ENCODE peak calls at places on chromosome 22, in seven cellular contexts. U, V, L, B, T, K and R are unnamed samples.

GRCh38 chr22:41925783-41926460 is 684 bp downstream of the TNFRSF13C start:
- DNase-seq in K (peak), U (peak), L (peak), V (peak), B (peak), T (no peak), R (peak)

GRCh38 chr22:35517769-35518530 is 22.7 kb upstream of the RASD2 start:
- DNase-seq in U (no peak), V (no peak), L (no peak), B (no peak), T (no peak), K (no peak), R (peak)

GRCh38 chr22:22576244-22576988 is 17.4 kb upstream of the PRAME start:
- DNase-seq in U (peak), V (peak), L (peak), T (peak), K (peak), B (peak), R (peak)

GRCh38 chr22:31439805-31440204 is 40.4 kb downstream of the DRG1 start:
- DNase-seq in U (no peak), B (no peak), L (no peak), V (no peak), T (no peak), K (no peak), R (no peak)

GRCh38 chr22:24744638-24745037 is 29.9 kb downstream of the PIWIL3 start:
- DNase-seq in U (no peak), L (no peak), B (no peak), K (no peak), T (no peak), V (no peak), R (no peak)

GRCh38 chr22:25492162-25492561 is 72.3 kb upstream of the GRK3 start:
- DNase-seq in L (no peak), B (no peak), T (no peak), K (no peak), V (no peak), U (no peak), R (no peak)

GRCh38 chr22:40991298-40991697 is 40.1 kb downstream of the RBX1 start:
- DNase-seq in K (no peak), L (no peak), B (no peak), U (no peak), T (no peak), V (no peak), R (no peak)

GRCh38 chr22:33652596-33652995 is 267.7 kb downstream of the LARGE1 start:
- DNase-seq in V (no peak), B (peak), L (no peak), K (peak), T (no peak), U (peak), R (peak)

GRCh38 chr22:43013355-43014061 is 1.4 kb downstream of the PACSIN2 start:
- DNase-seq in V (no peak), T (no peak), U (no peak), B (peak), K (peak), L (no peak), R (no peak)

GRCh38 chr22:35575116-35575748 is 34.6 kb downstream of the RASD2 start:
- DNase-seq in T (no peak), L (no peak), K (no peak), B (no peak), U (no peak), V (no peak), R (no peak)

GRCh38 chr22:29480512-29481264 is 670 bp downstream of the NEFH start:
- DNase-seq in T (no peak), U (peak), V (peak), K (no peak), B (peak), L (peak), R (peak)

GRCh38 chr22:38051900-38052862 is 5.0 kb upstream of the PICK1 start:
- DNase-seq in T (peak), K (peak), L (peak), V (peak), B (peak), U (peak), R (peak)

GRCh38 chr22:46040471-46041465 is 63.8 kb upstream of the WNT7B start:
- DNase-seq in L (no peak), V (no peak), U (no peak), K (no peak), T (no peak), B (no peak), R (no peak)

GRCh38 chr22:37186228-37186996 is 1.6 kb downstream of the C1QTNF6 start:
- DNase-seq in U (peak), K (peak), B (peak), V (peak), T (no peak), L (peak), R (peak)

GRCh38 chr22:26722159-26722558 is 64.8 kb downstream of the MIAT start:
- DNase-seq in B (no peak), V (no peak), T (no peak), K (no peak), L (no peak), U (peak), R (no peak)

GRCh38 chr22:49211176-49211575 is 616.5 kb downstream of the BRD1 start:
- DNase-seq in K (no peak), V (no peak), U (no peak), B (no peak), L (peak), T (no peak), R (no peak)

GRCh38 chr22:45640941-45641621 is 30.6 kb upstream of the ATXN10 start:
- DNase-seq in V (no peak), B (no peak), K (no peak), T (no peak), L (no peak), U (no peak), R (no peak)

GRCh38 chr22:37089451-37089850 is 20.1 kb downstream of the TMPRSS6 start:
- DNase-seq in B (no peak), T (no peak), V (no peak), L (no peak), U (peak), K (no peak), R (no peak)

GRCh38 chr22:36350751-36351594 is 36.8 kb downstream of the MYH9 start:
- DNase-seq in B (peak), V (no peak), L (no peak), T (no peak), K (peak), U (peak), R (peak)

GRCh38 chr22:22883090-22883727 is 4.4 kb upstream of the IGLL5 start:
- DNase-seq in K (no peak), V (no peak), L (no peak), T (no peak), B (no peak), U (no peak), R (no peak)

GRCh38 chr22:28231423-28231822 is 312.4 kb upstream of the PITPNB start:
- DNase-seq in B (peak), U (peak), V (no peak), L (no peak), T (peak), K (no peak), R (peak)

GRCh38 chr22:29144786-29145160 is 60.9 kb upstream of the EMID1 start:
- DNase-seq in L (no peak), T (no peak), B (no peak), V (peak), U (no peak), K (no peak), R (no peak)

GRCh38 chr22:45696227-45696626 is 24.6 kb downstream of the ATXN10 start:
- DNase-seq in K (no peak), V (no peak), L (no peak), B (no peak), U (no peak), T (no peak), R (no peak)

GRCh38 chr22:20890975-20891374 is 26.2 kb upstream of the CRKL start:
- DNase-seq in L (no peak), U (no peak), B (no peak), V (no peak), K (no peak), T (no peak), R (no peak)
- H4K8ac ChIP-seq in L (no peak), U (no peak), B (no peak), V (no peak), K (no peak), T (no peak), R (no peak)

GRCh38 chr22:47561115-47561675 is 798.7 kb downstream of the TBC1D22A start:
- DNase-seq in U (no peak), V (no peak), K (no peak), B (no peak), T (no peak), L (no peak), R (no peak)
- H4K8ac ChIP-seq in U (no peak), V (no peak), K (no peak), B (no peak), T (no peak), L (no peak), R (no peak)

GRCh38 chr22:39526736-39527171 is 5.8 kb downstream of the RPS19BP1 start:
- DNase-seq in T (no peak), K (peak), U (no peak), V (no peak), L (no peak), B (peak), R (peak)
- H4K8ac ChIP-seq in T (no peak), K (no peak), U (no peak), V (no peak), L (no peak), B (no peak), R (no peak)

GRCh38 chr22:17171016-17171312 is 11.9 kb upstream of the HDHD5 start:
- DNase-seq in V (no peak), B (no peak), U (no peak), L (no peak), T (no peak), K (no peak), R (no peak)
- H4K8ac ChIP-seq in V (peak), B (peak), U (peak), L (no peak), T (no peak), K (peak), R (no peak)